ENCODE peak calls at places on chromosomes 12 and 14, in seven cellular contexts. D is fibroblast of pulmonary artery, O is AG04450, A is A549, R is spleen, P is dorsolateral prefrontal cortex, G is BE2C. E is an unnamed sample.

GRCh38 chr12:45051490-45052105 is 699 bp upstream of the DBX2 start:
- DNase-seq in D (peak), O (no peak), A (no peak), R (no peak), P (no peak), G (no peak), E (peak)

GRCh38 chr12:68482660-68483059 is 128.0 kb upstream of the RAP1B start:
- DNase-seq in D (no peak), O (no peak), A (no peak), R (no peak), P (no peak), G (no peak), E (peak)

GRCh38 chr14:68794856-68795601 is 2.2 kb upstream of the ZFP36L1 start:
- DNase-seq in D (peak), O (peak), A (peak), R (peak), P (no peak), G (no peak), E (peak)

GRCh38 chr12:95790912-95791849 is 617 bp upstream of the NTN4 start:
- DNase-seq in D (no peak), O (no peak), A (peak), R (peak), P (no peak), G (no peak), E (no peak)

GRCh38 chr12:127294651-127295205 is 972.2 kb upstream of the TMEM132C start:
- DNase-seq in D (no peak), O (no peak), A (no peak), R (no peak), P (no peak), G (no peak), E (peak)

GRCh38 chr12:95998611-95999300 is 2.6 kb upstream of the HAL start:
- DNase-seq in D (peak), O (peak), A (peak), R (no peak), P (no peak), G (peak), E (peak)

GRCh38 chr12:22282283-22282682 is 52.2 kb downstream of the ST8SIA1 start:
- DNase-seq in D (peak), O (no peak), A (peak), R (no peak), P (no peak), G (no peak), E (peak)

GRCh38 chr14:22871200-22871961 is at the start of gene LRP10:
- DNase-seq in D (peak), O (no peak), A (peak), R (peak), P (peak), G (peak), E (peak)

GRCh38 chr14:39175445-39176262 is 600 bp downstream of the PNN start:
- DNase-seq in D (peak), O (no peak), A (no peak), R (peak), P (no peak), G (peak), E (peak)

GRCh38 chr12:50636505-50636904 is 127.4 kb upstream of the ATF1 start:
- DNase-seq in D (no peak), O (no peak), A (no peak), R (no peak), P (no peak), G (no peak), E (no peak)

GRCh38 chr12:127723236-127723635 is 543.7 kb upstream of the TMEM132C start:
- DNase-seq in D (no peak), O (no peak), A (no peak), R (no peak), P (no peak), G (no peak), E (no peak)

GRCh38 chr14:106013879-106014376 is 487.5 kb downstream of the TMEM121 start:
- DNase-seq in D (no peak), O (no peak), A (no peak), R (no peak), P (no peak), G (no peak), E (no peak)

GRCh38 chr12:55072093-55072492 is 52.3 kb downstream of the NEUROD4 start:
- DNase-seq in D (peak), O (no peak), A (peak), R (peak), P (no peak), G (peak), E (no peak)

GRCh38 chr14:63205281-63205575 is 985 bp downstream of the RHOJ start:
- DNase-seq in D (peak), O (no peak), A (no peak), R (no peak), P (no peak), G (no peak), E (no peak)

GRCh38 chr12:30706476-30706875 is 10.8 kb upstream of the IPO8 start:
- DNase-seq in D (no peak), O (no peak), A (no peak), R (no peak), P (no peak), G (no peak), E (no peak)

DNA sequence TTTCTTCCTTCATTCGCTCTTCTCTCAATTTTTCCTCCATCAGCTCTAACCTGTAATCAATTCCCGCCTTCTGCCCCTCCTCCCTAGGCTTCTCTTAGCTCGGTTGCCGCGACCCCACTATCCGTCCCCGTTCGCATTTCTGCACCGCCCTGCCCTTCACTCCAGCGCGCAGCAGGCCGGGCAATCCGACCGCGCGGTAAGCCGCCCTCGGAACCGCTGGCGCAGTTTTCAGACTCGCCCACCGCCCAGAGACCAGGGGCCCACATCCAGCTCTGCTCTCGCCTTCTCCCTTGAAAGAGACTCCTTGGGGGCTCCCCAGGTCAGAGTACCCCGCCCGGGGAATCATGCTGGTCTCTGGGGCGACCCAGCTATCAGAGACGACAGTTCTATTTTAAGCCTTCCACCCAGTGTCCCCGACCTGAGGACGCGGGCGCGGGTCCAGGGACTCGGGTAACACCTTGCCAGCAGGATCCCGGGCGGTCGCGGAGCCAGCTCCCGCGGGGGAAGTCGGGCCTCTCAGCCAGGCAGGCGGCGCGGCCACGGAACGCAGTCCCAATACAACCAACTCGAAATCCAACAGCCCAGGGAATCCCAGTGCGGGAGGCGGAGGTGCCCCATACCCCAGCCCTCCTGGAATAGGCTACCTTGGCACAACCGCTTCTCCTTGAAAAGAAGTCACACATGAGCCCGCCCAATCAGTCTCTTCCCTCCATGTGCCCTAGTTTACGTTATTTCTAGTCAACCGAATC is 5.7 kb upstream of the SLC38A4 start:
- DNase-seq in D (no peak), O (no peak), A (no peak), R (no peak), P (no peak), G (no peak), E (peak)
- H3K4me3 ChIP-seq in D (peak), O (peak), A (peak), R (peak), P (peak), G (no peak), E (peak)

DNA sequence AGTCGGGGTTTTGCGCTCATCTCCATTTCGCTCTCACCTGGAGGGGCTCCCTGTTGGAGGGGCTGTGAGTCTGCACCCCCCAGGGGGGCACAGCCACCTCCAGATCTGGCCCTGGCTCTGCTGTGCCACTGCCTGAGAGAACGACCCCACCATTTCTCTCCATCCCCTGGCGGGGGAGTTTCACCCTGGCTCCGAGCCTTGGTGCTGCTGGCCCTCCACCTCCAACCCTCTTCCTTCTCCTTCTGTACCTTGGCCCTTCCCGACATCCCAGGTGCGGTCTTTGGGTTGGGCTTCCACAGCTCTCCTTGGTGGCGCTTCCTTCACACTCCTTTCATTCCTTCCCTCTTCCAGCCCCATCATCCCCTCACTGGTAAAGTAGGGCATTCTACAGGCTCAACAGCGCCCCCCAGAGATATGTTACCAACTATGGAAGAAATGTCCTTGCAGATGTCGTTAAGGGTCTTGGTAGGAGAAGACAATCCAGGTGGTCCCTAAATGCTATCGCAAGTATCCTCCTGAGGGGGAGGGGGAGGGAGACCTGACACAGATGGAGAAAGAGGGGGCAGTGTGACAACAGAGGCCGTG is 16.3 kb downstream of the SERPINA1 start:
- DNase-seq in D (no peak), O (no peak), A (no peak), R (no peak), P (no peak), G (no peak), E (no peak)
- TF ChIP-seq CTCF in D (no peak), O (no peak), A (no peak), R (no peak), P (no peak), G (no peak), E (no peak)

GRCh38 chr14:89675590-89675989 is 258.6 kb upstream of the FOXN3 start:
- DNase-seq in D (no peak), O (no peak), A (no peak), R (no peak), P (no peak), G (no peak), E (no peak)

GRCh38 chr14:89684139-89684538 is 267.1 kb upstream of the FOXN3 start:
- DNase-seq in D (no peak), O (no peak), A (no peak), R (no peak), P (no peak), G (no peak), E (no peak)

GRCh38 chr14:89678715-89679220 is 261.7 kb upstream of the FOXN3 start:
- DNase-seq in D (peak), O (no peak), A (no peak), R (no peak), P (no peak), G (no peak), E (no peak)

GRCh38 chr14:89680156-89680555 is 263.1 kb upstream of the FOXN3 start:
- DNase-seq in D (no peak), O (no peak), A (no peak), R (no peak), P (no peak), G (no peak), E (no peak)

DNA sequence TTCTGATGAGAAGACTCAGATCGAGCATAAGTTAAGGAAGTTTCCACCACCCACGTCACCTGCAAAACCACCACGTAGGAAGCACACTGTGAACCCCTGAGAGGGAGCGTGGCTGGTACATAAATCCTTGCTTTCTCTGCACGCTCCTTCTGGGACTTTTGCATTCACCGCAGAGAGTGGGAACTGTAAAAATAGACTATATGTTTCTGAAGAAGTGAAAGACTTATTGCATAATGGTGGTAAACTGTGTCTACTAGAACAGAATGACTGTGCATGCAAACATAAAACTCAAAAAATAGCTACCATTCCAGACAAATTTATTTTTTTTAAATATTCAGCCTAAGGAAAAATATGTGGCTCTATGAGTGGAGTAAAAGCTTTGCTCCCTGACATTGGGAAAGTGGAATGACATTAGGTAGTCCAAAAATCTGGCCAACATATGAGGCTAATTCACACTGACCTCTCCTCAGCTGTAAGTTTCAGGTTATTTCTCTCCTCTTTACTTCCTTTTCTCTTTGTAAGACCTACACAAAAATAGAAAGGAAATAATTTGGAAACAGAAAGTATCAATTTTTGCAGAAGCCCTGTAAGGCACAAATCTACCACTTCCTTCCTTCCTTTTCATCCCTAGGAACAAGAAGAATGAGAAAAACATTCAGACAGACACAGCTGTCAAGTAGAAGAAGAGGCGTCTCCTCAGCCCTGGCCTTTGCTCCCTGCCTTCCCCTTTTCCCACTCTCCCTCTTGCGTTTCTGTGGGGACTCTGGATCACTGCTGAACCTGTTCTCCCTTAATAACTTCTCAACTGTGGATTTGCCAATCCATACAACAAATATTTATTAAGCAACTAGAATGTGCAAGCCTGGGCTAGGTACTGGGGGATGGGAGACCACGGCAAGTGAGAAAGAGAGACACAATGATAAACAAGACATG is 264.3 kb upstream of the FOXN3 start:
- DNase-seq in D (no peak), O (no peak), A (no peak), R (no peak), P (no peak), G (no peak), E (no peak)
- H3K4me3 ChIP-seq in D (no peak), O (no peak), A (no peak), R (no peak), P (no peak), G (no peak), E (no peak)

GRCh38 chr12:53320352-53321195 is 836 bp downstream of the AAAS start:
- DNase-seq in D (peak), O (no peak), A (no peak), R (no peak), P (no peak), G (no peak), E (no peak)
- TF ChIP-seq CTCF in D (no peak), O (no peak), A (no peak), R (no peak), P (no peak), G (no peak), E (no peak)

GRCh38 chr14:24095196-24096068 is 1.3 kb downstream of the PCK2 start:
- DNase-seq in D (peak), O (no peak), A (peak), R (peak), P (no peak), G (peak), E (peak)
- H3K4me3 ChIP-seq in D (peak), O (peak), A (peak), R (peak), P (peak), G (peak), E (peak)

DNA sequence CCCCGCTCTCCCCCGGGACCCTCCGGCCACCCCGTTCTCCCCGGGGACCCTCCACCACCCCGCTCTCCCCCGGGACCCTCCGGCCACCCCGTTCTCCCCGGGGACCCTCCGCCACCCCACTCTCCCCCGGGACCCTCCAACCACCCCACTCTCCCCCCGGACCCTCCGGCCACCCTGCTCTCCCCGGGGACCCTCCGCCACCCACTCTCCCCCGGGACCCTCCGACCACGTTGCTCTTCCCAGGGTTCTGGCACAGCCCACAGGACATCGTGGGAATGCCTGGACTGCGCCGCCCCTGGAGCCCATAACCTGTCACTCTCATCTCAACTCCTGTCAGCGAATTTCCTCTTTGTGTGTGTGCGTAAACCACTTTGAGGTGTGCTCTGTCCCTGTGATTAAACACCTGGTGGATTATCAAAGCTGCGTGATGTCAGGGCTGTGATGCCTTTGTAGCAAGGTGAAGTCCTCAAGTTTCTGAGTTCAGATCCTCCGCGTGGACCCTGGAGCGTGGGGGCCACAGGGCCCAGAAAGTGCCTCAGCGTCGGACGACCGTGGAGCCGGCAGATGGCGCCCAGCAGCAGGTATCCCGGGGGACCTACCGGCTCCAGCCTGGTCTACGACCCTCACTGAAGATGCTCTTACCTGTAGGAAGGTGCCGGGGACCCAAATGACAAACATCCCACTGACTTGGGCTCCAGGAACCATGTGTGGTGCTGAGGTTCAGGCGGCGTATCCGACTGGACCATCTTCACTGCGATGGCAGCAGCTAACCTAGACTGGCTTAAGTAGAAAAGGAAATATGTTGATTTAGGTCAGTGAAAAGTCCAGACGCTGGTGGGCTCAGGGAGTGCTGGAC is 63.2 kb upstream of the GALNT9 start:
- DNase-seq in D (no peak), O (no peak), A (no peak), R (peak), P (no peak), G (no peak), E (no peak)
- TF ChIP-seq CTCF in D (no peak), O (no peak), A (no peak), R (no peak), P (no peak), G (no peak), E (no peak)

GRCh38 chr14:94480809-94481208 is 4.8 kb upstream of the SERPINA9 start:
- DNase-seq in D (no peak), O (no peak), A (no peak), R (no peak), P (no peak), G (no peak), E (no peak)
- H3K4me3 ChIP-seq in D (no peak), O (no peak), A (no peak), R (no peak), P (no peak), G (no peak), E (no peak)

GRCh38 chr12:117069126-117069788 is 30.0 kb downstream of the TESC start:
- DNase-seq in D (no peak), O (no peak), A (no peak), R (no peak), P (no peak), G (no peak), E (no peak)
- TF ChIP-seq CTCF in D (no peak), O (no peak), A (no peak), R (no peak), P (no peak), G (no peak), E (no peak)

DNA sequence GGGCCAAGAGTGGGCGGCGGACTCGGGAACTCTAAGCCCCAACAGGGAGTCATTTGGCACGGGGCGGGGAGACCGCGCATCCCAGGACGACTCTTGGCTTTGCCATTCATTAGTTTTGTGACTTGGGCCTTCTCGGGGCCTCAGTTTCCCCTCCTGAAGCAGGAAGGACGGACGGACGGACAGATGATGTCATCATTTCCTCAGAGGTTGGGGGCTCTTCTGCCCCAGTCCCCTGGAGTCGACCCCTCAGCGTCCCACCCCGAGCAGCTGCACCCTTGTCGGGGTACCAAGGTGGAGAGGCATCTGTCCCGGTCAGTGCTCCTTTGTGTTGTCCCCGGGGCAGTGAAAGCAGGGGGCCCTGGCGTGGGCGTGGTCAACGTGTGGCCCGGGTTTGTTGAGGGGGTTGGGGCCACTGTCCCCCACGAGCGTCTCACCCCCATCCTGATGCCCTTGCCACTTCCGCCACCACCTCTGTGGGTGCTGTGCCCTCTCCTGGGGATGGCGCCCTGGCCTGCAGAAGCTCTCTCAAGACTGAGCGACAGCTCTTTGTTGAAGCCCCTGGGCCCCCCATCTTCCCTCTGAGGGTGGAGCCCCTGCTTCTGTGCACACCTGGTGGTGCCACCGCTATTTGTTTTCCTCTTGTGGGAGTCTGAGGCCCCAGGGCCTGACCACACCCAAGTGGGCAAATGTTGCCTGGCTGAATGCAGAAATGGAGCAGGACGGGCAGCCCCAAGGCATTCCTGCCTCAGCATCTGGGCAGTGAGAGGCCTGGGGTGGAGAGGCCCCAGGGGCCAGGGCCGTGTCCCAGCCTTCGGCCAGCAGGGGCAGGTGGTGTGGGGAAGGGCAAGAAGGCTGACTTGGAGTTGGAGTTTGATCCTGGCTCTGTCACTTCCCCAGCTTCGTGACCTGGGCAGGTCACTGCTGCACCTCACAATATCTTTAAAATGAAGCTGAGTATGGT is 896 bp downstream of the HHIPL1 start:
- DNase-seq in D (no peak), O (no peak), A (no peak), R (no peak), P (no peak), G (no peak), E (no peak)
- H3K4me3 ChIP-seq in D (peak), O (peak), A (peak), R (peak), P (peak), G (no peak), E (peak)

E was measured in foreskin fibroblast.